ENCODE peak calls at places on chromosome X, in nine cellular contexts. One of them, this sample, is unnamed.

GRCh38 chrX:68710870-68711576 is 63.6 kb downstream of the STARD8 start:
- DNase-seq in PC-3: peak
- DNase-seq in HCT116: peak
- DNase-seq in cardiac muscle cell: peak
- DNase-seq in neuronal stem cell: no peak
- DNase-seq in tibial artery: no peak
- DNase-seq in A549: peak
- DNase-seq in AG04450: no peak
- DNase-seq in upper lobe of right lung: no peak
- DNase-seq in this sample: no peak

GRCh38 chrX:49912086-49912485 is 10.3 kb upstream of the CLCN5 start:
- DNase-seq in PC-3: no peak
- DNase-seq in AG04450: no peak
- DNase-seq in neuronal stem cell: no peak
- DNase-seq in HCT116: no peak
- DNase-seq in upper lobe of right lung: no peak
- DNase-seq in cardiac muscle cell: no peak
- DNase-seq in tibial artery: no peak
- DNase-seq in A549: no peak
- DNase-seq in this sample: no peak

GRCh38 chrX:134572816-134573682 is 85.2 kb downstream of the PLAC1 start:
- DNase-seq in neuronal stem cell: no peak
- DNase-seq in upper lobe of right lung: no peak
- DNase-seq in cardiac muscle cell: no peak
- DNase-seq in tibial artery: no peak
- DNase-seq in HCT116: peak
- DNase-seq in AG04450: no peak
- DNase-seq in PC-3: peak
- DNase-seq in A549: peak
- DNase-seq in this sample: no peak

GRCh38 chrX:17635231-17635630 is 102.1 kb upstream of the SCML1 start:
- DNase-seq in neuronal stem cell: peak
- DNase-seq in A549: peak
- DNase-seq in cardiac muscle cell: peak
- DNase-seq in tibial artery: no peak
- DNase-seq in AG04450: no peak
- DNase-seq in upper lobe of right lung: no peak
- DNase-seq in HCT116: no peak
- DNase-seq in PC-3: no peak
- DNase-seq in this sample: peak

GRCh38 chrX:43405191-43405590 is 250.9 kb upstream of the MAOA start:
- DNase-seq in HCT116: no peak
- DNase-seq in PC-3: no peak
- DNase-seq in tibial artery: no peak
- DNase-seq in upper lobe of right lung: no peak
- DNase-seq in A549: no peak
- DNase-seq in neuronal stem cell: no peak
- DNase-seq in AG04450: no peak
- DNase-seq in cardiac muscle cell: no peak
- DNase-seq in this sample: no peak

GRCh38 chrX:148672526-148672925 is 172.1 kb downstream of the AFF2 start:
- DNase-seq in upper lobe of right lung: no peak
- DNase-seq in HCT116: no peak
- DNase-seq in PC-3: no peak
- DNase-seq in A549: no peak
- DNase-seq in AG04450: no peak
- DNase-seq in tibial artery: no peak
- DNase-seq in cardiac muscle cell: no peak
- DNase-seq in neuronal stem cell: no peak
- DNase-seq in this sample: no peak

GRCh38 chrX:19990225-19990518 is 689 bp downstream of the BCLAF3 start:
- DNase-seq in cardiac muscle cell: no peak
- DNase-seq in HCT116: no peak
- DNase-seq in AG04450: no peak
- DNase-seq in tibial artery: no peak
- DNase-seq in PC-3: peak
- DNase-seq in neuronal stem cell: no peak
- DNase-seq in upper lobe of right lung: no peak
- DNase-seq in A549: no peak
- DNase-seq in this sample: no peak

GRCh38 chrX:138954976-138955375 is 243.5 kb upstream of the FGF13 start:
- DNase-seq in AG04450: no peak
- DNase-seq in PC-3: no peak
- DNase-seq in HCT116: no peak
- DNase-seq in A549: no peak
- DNase-seq in neuronal stem cell: no peak
- DNase-seq in upper lobe of right lung: no peak
- DNase-seq in tibial artery: no peak
- DNase-seq in cardiac muscle cell: no peak
- DNase-seq in this sample: no peak

GRCh38 chrX:109472939-109473713 is 8.8 kb downstream of the GUCY2F start:
- DNase-seq in A549: peak
- DNase-seq in neuronal stem cell: no peak
- DNase-seq in tibial artery: no peak
- DNase-seq in AG04450: no peak
- DNase-seq in cardiac muscle cell: peak
- DNase-seq in HCT116: peak
- DNase-seq in upper lobe of right lung: no peak
- DNase-seq in PC-3: peak
- DNase-seq in this sample: peak

GRCh38 chrX:22699591-22700091 is 300.1 kb upstream of the DDX53 start:
- DNase-seq in HCT116: no peak
- DNase-seq in AG04450: peak
- DNase-seq in neuronal stem cell: no peak
- DNase-seq in tibial artery: peak
- DNase-seq in cardiac muscle cell: no peak
- DNase-seq in upper lobe of right lung: no peak
- DNase-seq in A549: no peak
- DNase-seq in PC-3: peak
- DNase-seq in this sample: peak

GRCh38 chrX:95058815-95059214 is 1384.8 kb downstream of the FAM133A start:
- DNase-seq in upper lobe of right lung: no peak
- DNase-seq in PC-3: peak
- DNase-seq in AG04450: peak
- DNase-seq in A549: peak
- DNase-seq in cardiac muscle cell: peak
- DNase-seq in neuronal stem cell: no peak
- DNase-seq in tibial artery: no peak
- DNase-seq in HCT116: no peak
- DNase-seq in this sample: peak

GRCh38 chrX:42680651-42681050 is 97.3 kb downstream of the PPP1R2C start:
- DNase-seq in upper lobe of right lung: no peak
- DNase-seq in PC-3: no peak
- DNase-seq in cardiac muscle cell: peak
- DNase-seq in neuronal stem cell: peak
- DNase-seq in tibial artery: no peak
- DNase-seq in AG04450: no peak
- DNase-seq in HCT116: no peak
- DNase-seq in A549: no peak
- DNase-seq in this sample: no peak

GRCh38 chrX:102599950-102600579 is 750 bp downstream of the ARMCX5 start:
- DNase-seq in upper lobe of right lung: no peak
- DNase-seq in tibial artery: no peak
- DNase-seq in neuronal stem cell: no peak
- DNase-seq in AG04450: no peak
- DNase-seq in PC-3: peak
- DNase-seq in A549: peak
- DNase-seq in HCT116: no peak
- DNase-seq in cardiac muscle cell: peak
- DNase-seq in this sample: no peak

GRCh38 chrX:23907106-23907495 is 637 bp downstream of the APOO start:
- DNase-seq in cardiac muscle cell: no peak
- DNase-seq in neuronal stem cell: no peak
- DNase-seq in HCT116: no peak
- DNase-seq in A549: no peak
- DNase-seq in PC-3: no peak
- DNase-seq in tibial artery: no peak
- DNase-seq in AG04450: no peak
- DNase-seq in upper lobe of right lung: no peak
- DNase-seq in this sample: no peak

GRCh38 chrX:23901065-23901464 is 6.7 kb downstream of the APOO start:
- DNase-seq in HCT116: peak
- DNase-seq in tibial artery: no peak
- DNase-seq in PC-3: peak
- DNase-seq in upper lobe of right lung: no peak
- DNase-seq in AG04450: peak
- DNase-seq in cardiac muscle cell: peak
- DNase-seq in A549: peak
- DNase-seq in neuronal stem cell: no peak
- DNase-seq in this sample: peak

GRCh38 chrX:23902419-23902818 is 5.3 kb downstream of the APOO start:
- DNase-seq in upper lobe of right lung: no peak
- DNase-seq in tibial artery: no peak
- DNase-seq in PC-3: peak
- DNase-seq in A549: peak
- DNase-seq in cardiac muscle cell: peak
- DNase-seq in neuronal stem cell: no peak
- DNase-seq in HCT116: no peak
- DNase-seq in AG04450: no peak
- DNase-seq in this sample: peak

GRCh38 chrX:23901805-23902204 is 5.9 kb downstream of the APOO start:
- DNase-seq in PC-3: peak
- DNase-seq in neuronal stem cell: peak
- DNase-seq in AG04450: peak
- DNase-seq in A549: peak
- DNase-seq in tibial artery: peak
- DNase-seq in HCT116: peak
- DNase-seq in cardiac muscle cell: peak
- DNase-seq in upper lobe of right lung: no peak
- DNase-seq in this sample: peak

GRCh38 chrX:23904096-23904495 is 3.6 kb downstream of the APOO start:
- DNase-seq in neuronal stem cell: no peak
- DNase-seq in cardiac muscle cell: peak
- DNase-seq in A549: no peak
- DNase-seq in tibial artery: no peak
- DNase-seq in upper lobe of right lung: no peak
- DNase-seq in AG04450: no peak
- DNase-seq in PC-3: peak
- DNase-seq in HCT116: no peak
- DNase-seq in this sample: peak
- H3K4me3 ChIP-seq in neuronal stem cell: no peak
- H3K4me3 ChIP-seq in cardiac muscle cell: no peak
- H3K4me3 ChIP-seq in A549: no peak
- H3K4me3 ChIP-seq in tibial artery: no peak
- H3K4me3 ChIP-seq in upper lobe of right lung: no peak
- H3K4me3 ChIP-seq in AG04450: no peak
- H3K4me3 ChIP-seq in PC-3: no peak
- H3K4me3 ChIP-seq in HCT116: no peak
- H3K4me3 ChIP-seq in this sample: no peak

GRCh38 chrX:40148439-40149285 is 50.9 kb upstream of the BCOR start:
- DNase-seq in cardiac muscle cell: peak
- DNase-seq in AG04450: no peak
- DNase-seq in upper lobe of right lung: no peak
- DNase-seq in PC-3: peak
- DNase-seq in tibial artery: no peak
- DNase-seq in HCT116: no peak
- DNase-seq in neuronal stem cell: no peak
- DNase-seq in A549: no peak
- DNase-seq in this sample: no peak
- H3K27ac ChIP-seq in cardiac muscle cell: peak
- H3K27ac ChIP-seq in AG04450: no peak
- H3K27ac ChIP-seq in upper lobe of right lung: no peak
- H3K27ac ChIP-seq in PC-3: no peak
- H3K27ac ChIP-seq in tibial artery: no peak
- H3K27ac ChIP-seq in HCT116: no peak
- H3K27ac ChIP-seq in neuronal stem cell: no peak
- H3K27ac ChIP-seq in A549: no peak
- H3K27ac ChIP-seq in this sample: no peak

GRCh38 chrX:16113978-16114554 is 9.3 kb upstream of the GRPR start:
- DNase-seq in cardiac muscle cell: peak
- DNase-seq in A549: no peak
- DNase-seq in tibial artery: no peak
- DNase-seq in neuronal stem cell: no peak
- DNase-seq in PC-3: no peak
- DNase-seq in AG04450: no peak
- DNase-seq in HCT116: no peak
- DNase-seq in upper lobe of right lung: no peak
- DNase-seq in this sample: no peak

GRCh38 chrX:16120431-16120830 is 2.9 kb upstream of the GRPR start:
- DNase-seq in HCT116: no peak
- DNase-seq in cardiac muscle cell: no peak
- DNase-seq in PC-3: no peak
- DNase-seq in AG04450: no peak
- DNase-seq in tibial artery: no peak
- DNase-seq in upper lobe of right lung: no peak
- DNase-seq in A549: no peak
- DNase-seq in neuronal stem cell: no peak
- DNase-seq in this sample: no peak

GRCh38 chrX:16119353-16120220 is 3.8 kb upstream of the GRPR start:
- DNase-seq in neuronal stem cell: no peak
- DNase-seq in cardiac muscle cell: no peak
- DNase-seq in AG04450: no peak
- DNase-seq in HCT116: no peak
- DNase-seq in A549: peak
- DNase-seq in PC-3: no peak
- DNase-seq in tibial artery: no peak
- DNase-seq in upper lobe of right lung: no peak
- DNase-seq in this sample: no peak

GRCh38 chrX:16112428-16112827 is 10.9 kb upstream of the GRPR start:
- DNase-seq in upper lobe of right lung: no peak
- DNase-seq in PC-3: peak
- DNase-seq in AG04450: no peak
- DNase-seq in neuronal stem cell: no peak
- DNase-seq in HCT116: no peak
- DNase-seq in A549: peak
- DNase-seq in cardiac muscle cell: no peak
- DNase-seq in tibial artery: no peak
- DNase-seq in this sample: no peak

GRCh38 chrX:16114640-16115039 is 8.7 kb upstream of the GRPR start:
- DNase-seq in AG04450: peak
- DNase-seq in A549: no peak
- DNase-seq in HCT116: no peak
- DNase-seq in upper lobe of right lung: no peak
- DNase-seq in cardiac muscle cell: peak
- DNase-seq in PC-3: no peak
- DNase-seq in tibial artery: no peak
- DNase-seq in neuronal stem cell: no peak
- DNase-seq in this sample: peak
- H3K4me3 ChIP-seq in AG04450: no peak
- H3K4me3 ChIP-seq in A549: no peak
- H3K4me3 ChIP-seq in HCT116: no peak
- H3K4me3 ChIP-seq in upper lobe of right lung: no peak
- H3K4me3 ChIP-seq in cardiac muscle cell: no peak
- H3K4me3 ChIP-seq in PC-3: no peak
- H3K4me3 ChIP-seq in tibial artery: no peak
- H3K4me3 ChIP-seq in neuronal stem cell: no peak
- H3K4me3 ChIP-seq in this sample: no peak

DNA sequence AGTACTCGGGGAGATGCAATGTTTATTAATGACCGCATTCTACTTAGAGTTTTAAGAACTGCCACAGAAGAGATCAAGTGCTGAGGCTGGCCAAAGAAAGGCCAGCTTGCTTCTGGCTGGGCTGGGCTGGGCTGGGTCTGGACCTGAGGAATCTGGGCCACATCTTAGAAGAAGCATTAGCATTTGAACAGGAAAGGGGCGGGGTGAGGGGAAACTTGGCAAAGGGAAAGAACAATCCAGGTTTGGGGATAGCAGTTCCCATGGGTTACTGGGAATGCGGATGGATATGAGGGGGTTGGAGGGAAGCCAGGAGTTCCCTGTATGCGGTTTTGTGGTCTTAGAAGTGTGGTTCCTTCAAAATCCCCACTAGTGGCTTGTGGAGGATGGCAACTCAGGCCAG is 83.3 kb downstream of the CLDN34 start:
- DNase-seq in tibial artery: no peak
- DNase-seq in upper lobe of right lung: no peak
- DNase-seq in AG04450: no peak
- DNase-seq in HCT116: no peak
- DNase-seq in neuronal stem cell: no peak
- DNase-seq in A549: no peak
- DNase-seq in PC-3: no peak
- DNase-seq in cardiac muscle cell: peak
- DNase-seq in this sample: no peak
- H3K27ac ChIP-seq in tibial artery: peak
- H3K27ac ChIP-seq in upper lobe of right lung: peak
- H3K27ac ChIP-seq in AG04450: no peak
- H3K27ac ChIP-seq in HCT116: no peak
- H3K27ac ChIP-seq in neuronal stem cell: no peak
- H3K27ac ChIP-seq in A549: no peak
- H3K27ac ChIP-seq in PC-3: no peak
- H3K27ac ChIP-seq in cardiac muscle cell: no peak
- H3K27ac ChIP-seq in this sample: no peak